ENCODE peak calls at places on chromosomes 12 and 14, in six cellular contexts. J is neural progenitor cell, X is H9, E is A549, F is PC-9, Q is astrocyte. A is an unnamed sample.

GRCh38 chr14:34912182-34912581 is 37.0 kb upstream of the BAZ1A start:
- DNase-seq in Q (no peak), F (no peak), J (no peak), E (peak; percentile 33), X (peak; percentile 30), A (no peak)

GRCh38 chr12:57837779-57838562 is 8.6 kb downstream of the CTDSP2 start:
- DNase-seq in X (peak; percentile 77), J (peak; percentile 61), F (no peak), E (no peak), Q (peak; percentile 65), A (no peak)

GRCh38 chr14:67440513-67440912 is 28.5 kb upstream of the PLEK2 start:
- DNase-seq in F (peak; percentile 44), J (no peak), X (no peak), Q (no peak), E (no peak), A (no peak)

GRCh38 chr12:68899251-68899771 is 33.7 kb downstream of the CPM start:
- DNase-seq in Q (peak; percentile 90), F (no peak), J (no peak), X (no peak), E (peak; percentile 52), A (no peak)

GRCh38 chr14:92644166-92644565 is 104.3 kb downstream of the LGMN start:
- DNase-seq in X (no peak), J (no peak), E (no peak), Q (peak; percentile 60), F (peak; percentile 66), A (peak; percentile 25)

GRCh38 chr12:75011120-75011519 is 198.5 kb downstream of the KCNC2 start:
- DNase-seq in X (no peak), F (no peak), E (no peak), J (no peak), Q (no peak), A (no peak)

GRCh38 chr12:124388679-124389536 is 94.0 kb downstream of the RFLNA start:
- DNase-seq in F (peak; percentile 88), J (peak; percentile 92), Q (peak; percentile 81), X (peak; percentile 84), E (peak; percentile 94), A (no peak)

GRCh38 chr12:109678732-109679131 is 34.9 kb upstream of the FAM222A start:
- DNase-seq in Q (no peak), X (no peak), F (no peak), E (no peak), J (peak; percentile 53), A (no peak)

GRCh38 chr12:18580286-18580685 is 157.5 kb downstream of the PLCZ1 start:
- DNase-seq in Q (no peak), F (no peak), J (no peak), E (no peak), X (no peak), A (no peak)

GRCh38 chr12:75881910-75882309 is 149.7 kb downstream of the PHLDA1 start:
- DNase-seq in Q (peak; percentile 66), E (no peak), F (no peak), J (no peak), X (no peak), A (no peak)

GRCh38 chr12:43312991-43313505 is 239.0 kb downstream of the ADAMTS20 start:
- DNase-seq in J (no peak), Q (peak; percentile 53), E (no peak), F (no peak), X (no peak), A (no peak)

GRCh38 chr12:43307126-43307525 is 244.9 kb downstream of the ADAMTS20 start:
- DNase-seq in E (no peak), Q (peak; percentile 60), F (no peak), X (no peak), J (no peak), A (no peak)

GRCh38 chr12:43309845-43310405 is 242.1 kb downstream of the ADAMTS20 start:
- DNase-seq in J (no peak), E (no peak), F (no peak), Q (peak; percentile 95), X (no peak), A (no peak)

GRCh38 chr12:43308776-43309175 is 243.2 kb downstream of the ADAMTS20 start:
- DNase-seq in X (no peak), Q (no peak), E (no peak), F (no peak), J (no peak), A (no peak)

GRCh38 chr12:43310596-43310995 is 241.4 kb downstream of the ADAMTS20 start:
- DNase-seq in Q (no peak), X (no peak), F (no peak), J (no peak), E (no peak), A (no peak)
- H3K27ac ChIP-seq in Q (peak overlapping the region; percentile 93), X (no peak overlapping the region), F (no peak overlapping the region), J (no peak overlapping the region), E (no peak overlapping the region), A (no peak overlapping the region)

GRCh38 chr12:20144341-20144740 is 224.0 kb upstream of the PDE3A start:
- DNase-seq in E (no peak), X (no peak), F (no peak), Q (no peak), J (no peak), A (no peak)

GRCh38 chr12:20148241-20148640 is 220.1 kb upstream of the PDE3A start:
- DNase-seq in J (no peak), X (no peak), Q (peak; percentile 59), E (no peak), F (no peak), A (no peak)

GRCh38 chr12:20140751-20141150 is 227.6 kb upstream of the PDE3A start:
- DNase-seq in X (no peak), E (no peak), Q (no peak), F (no peak), J (no peak), A (no peak)

GRCh38 chr12:20142295-20142694 is 226.0 kb upstream of the PDE3A start:
- DNase-seq in E (no peak), X (no peak), J (no peak), F (no peak), Q (no peak), A (no peak)

GRCh38 chr12:20142956-20143355 is 225.4 kb upstream of the PDE3A start:
- DNase-seq in X (peak; percentile 34), F (no peak), J (no peak), E (peak; percentile 10), Q (no peak), A (no peak)
- TF ChIP-seq CTCF in X (peak; percentile 56), F (no peak), J (peak; percentile 35), E (no peak), Q (no peak), A (no peak)

DNA sequence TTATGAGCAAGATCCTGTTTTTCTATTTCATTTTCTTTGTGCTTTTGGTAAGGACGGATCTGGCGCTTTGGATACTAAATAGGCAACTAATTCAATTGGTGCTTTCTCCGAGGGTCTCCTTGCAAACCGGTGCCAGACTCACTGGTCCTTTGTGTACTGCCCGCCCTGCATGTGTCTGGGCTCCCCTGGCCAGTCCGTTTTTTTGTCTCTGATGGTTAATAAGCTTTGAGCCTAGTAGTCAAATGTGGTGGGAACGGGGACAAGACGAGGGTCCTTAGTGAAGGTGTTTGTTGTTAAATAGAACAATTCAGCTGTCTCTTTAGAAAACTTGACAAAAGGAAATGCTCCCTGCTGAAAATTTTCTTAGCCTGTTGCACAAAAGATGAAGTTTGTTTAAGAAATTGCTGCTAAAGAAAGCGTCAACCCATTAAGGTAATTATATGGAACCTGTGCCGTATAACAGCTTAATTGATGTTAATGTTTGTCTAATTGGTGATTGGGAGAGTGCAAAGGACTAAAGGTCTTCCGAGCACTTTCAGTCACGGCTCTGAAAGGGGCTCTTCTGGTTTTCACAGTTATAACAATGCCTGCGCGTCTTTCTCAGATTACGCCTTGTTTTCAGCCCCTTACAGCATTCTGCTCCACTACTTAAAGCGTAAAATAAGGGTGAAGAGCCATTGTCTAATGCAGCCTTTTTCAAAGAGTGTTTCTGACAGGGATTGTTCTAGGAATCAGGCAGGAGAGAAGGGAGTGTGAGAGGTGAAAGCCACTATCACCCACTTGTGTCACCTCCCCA is 537.4 kb downstream of the PRKD1 start:
- DNase-seq in J (peak; percentile 89), X (no peak), F (no peak), E (no peak), Q (no peak), A (no peak)
- H3K4me2 ChIP-seq in J (peak overlapping the region; percentile 65), X (no peak overlapping the region), F (no peak overlapping the region), E (no peak overlapping the region), Q (peak overlapping the region; percentile 85), A (no peak overlapping the region)

GRCh38 chr14:37417151-37417550 is 177.9 kb downstream of the FOXA1 start:
- DNase-seq in F (no peak), Q (no peak), J (no peak), E (no peak), X (no peak), A (no peak)
- H3K27ac ChIP-seq in F (no peak overlapping the region), Q (no peak overlapping the region), J (no peak overlapping the region), E (no peak overlapping the region), X (no peak overlapping the region), A (no peak overlapping the region)